ENCODE peak calls at places on chromosome X, in four cellular contexts. E is epithelial cell of prostate, F is Peyer's patch, L is GM23338. U is an unnamed sample.

GRCh38 chrX:44343412-44343942 is at the start of gene EFHC2:
- DNase-seq in L (peak; percentile 56), E (no peak), F (peak; percentile 53), U (no peak)

GRCh38 chrX:24874604-24875247 is 141.0 kb downstream of the ARX start:
- DNase-seq in L (peak; percentile 52), F (no peak), E (no peak), U (no peak)

GRCh38 chrX:119895843-119896326 is at the start of gene AKAP14:
- DNase-seq in F (no peak), E (no peak), L (peak; percentile 57), U (no peak)

GRCh38 chrX:119218198-119218597 is 17.9 kb upstream of the PGRMC1 start:
- DNase-seq in E (no peak), L (peak; percentile 31), F (no peak), U (no peak)

GRCh38 chrX:143115466-143115865 is 89.7 kb downstream of the SPANXN4 start:
- DNase-seq in E (no peak), F (no peak), L (no peak), U (no peak)

GRCh38 chrX:11269006-11269405 is 24.2 kb upstream of the AMELX start:
- DNase-seq in L (no peak), E (no peak), F (no peak), U (no peak)

GRCh38 chrX:22800806-22801205 is 199.0 kb upstream of the DDX53 start:
- DNase-seq in F (no peak), L (no peak), E (no peak), U (no peak)

GRCh38 chrX:1392376-1393130 is 640 bp upstream of the SLC25A6 start:
- DNase-seq in F (peak; percentile 89), L (peak; percentile 78), E (no peak), U (peak; percentile 79)

GRCh38 chrX:139126493-139126892 is 404.0 kb upstream of the F9 start:
- DNase-seq in E (no peak), L (peak; percentile 82), F (no peak), U (no peak)

GRCh38 chrX:123860506-123860840 is 620 bp downstream of the XIAP start:
- DNase-seq in E (no peak), F (no peak), L (no peak), U (no peak)

GRCh38 chrX:109190542-109190941 is 291.3 kb downstream of the GUCY2F start:
- DNase-seq in F (no peak), E (no peak), L (no peak), U (no peak)

GRCh38 chrX:148624951-148625350 is 124.5 kb downstream of the AFF2 start:
- DNase-seq in E (no peak), F (no peak), L (no peak), U (no peak)

GRCh38 chrX:56800801-56801200 is 71.8 kb downstream of the NBDY start:
- DNase-seq in L (no peak), E (no peak), F (no peak), U (no peak)

GRCh38 chrX:30364229-30364628 is 55.0 kb upstream of the NR0B1 start:
- DNase-seq in F (no peak), E (no peak), L (no peak), U (no peak)

GRCh38 chrX:111914398-111915092 is 38.6 kb downstream of the TRPC5OS start:
- DNase-seq in L (peak; percentile 27), F (no peak), E (peak; percentile 26), U (no peak)

GRCh38 chrX:11967986-11968385 is 170.3 kb upstream of the FRMPD4 start:
- DNase-seq in F (no peak), L (no peak), E (no peak), U (no peak)

GRCh38 chrX:15310117-15310516 is 5.3 kb downstream of the ASB11 start:
- DNase-seq in F (no peak), L (no peak), E (no peak), U (no peak)

GRCh38 chrX:74349387-74349786 is 45.4 kb downstream of the ZCCHC13 start:
- DNase-seq in E (no peak), L (no peak), F (no peak), U (no peak)

GRCh38 chrX:111006119-111006518 is 89.9 kb upstream of the PAK3 start:
- DNase-seq in E (no peak), F (no peak), L (no peak), U (no peak)

GRCh38 chrX:18252644-18253359 is 32.1 kb upstream of the BEND2 start:
- DNase-seq in E (no peak), F (no peak), L (peak; percentile 45), U (no peak)

GRCh38 chrX:110037181-110037580 is 34.3 kb downstream of the TMEM164 start:
- DNase-seq in F (no peak), E (no peak), L (no peak), U (no peak)

DNA sequence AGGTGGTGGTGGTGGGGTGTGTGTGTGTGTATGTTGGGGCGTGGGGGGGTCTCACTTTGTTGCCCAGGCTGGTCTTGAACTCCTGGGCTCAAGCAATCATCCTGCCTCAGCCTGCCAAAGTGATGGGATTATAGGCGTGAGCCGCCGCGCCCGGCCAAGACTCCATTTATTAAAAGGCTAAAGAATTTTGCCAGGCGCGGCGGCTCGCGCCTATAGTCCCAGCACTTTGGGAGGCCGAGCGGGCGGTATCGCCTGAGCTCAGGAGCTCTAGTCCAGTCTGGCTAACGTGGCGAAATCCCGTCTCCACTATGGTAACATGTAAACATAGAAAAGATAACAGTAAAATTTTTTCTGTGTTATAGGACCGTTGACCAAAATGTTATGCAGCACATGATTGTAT is 3.7 kb upstream of the UBA1 start:
- DNase-seq in F (no peak), L (peak; percentile 42), E (no peak), U (no peak)
- H3K27ac ChIP-seq in F (no peak overlapping the region), L (no peak overlapping the region), E (no peak overlapping the region), U (no peak overlapping the region)

GRCh38 chrX:130682990-130683389 is 220.0 kb downstream of the ENOX2 start:
- DNase-seq in E (no peak), L (peak; percentile 1), F (no peak), U (no peak)
- H3K27ac ChIP-seq in E (no peak overlapping the region), L (no peak overlapping the region), F (no peak overlapping the region), U (no peak overlapping the region)

GRCh38 chrX:10111364-10112148 is 45.2 kb upstream of the CLCN4 start:
- DNase-seq in F (no peak), E (no peak), L (no peak), U (no peak)
- H3K27ac ChIP-seq in F (peak overlapping the region; percentile 82), E (no peak overlapping the region), L (no peak overlapping the region), U (no peak overlapping the region)

GRCh38 chrX:71938371-71938770 is 27.7 kb downstream of the NHSL2 start:
- DNase-seq in L (no peak), E (no peak), F (no peak), U (no peak)

GRCh38 chrX:71944369-71944768 is 33.7 kb downstream of the NHSL2 start:
- DNase-seq in L (no peak), F (no peak), E (no peak), U (no peak)

GRCh38 chrX:71941771-71942170 is 31.1 kb downstream of the NHSL2 start:
- DNase-seq in F (no peak), L (no peak), E (no peak), U (no peak)

GRCh38 chrX:71945435-71945834 is 34.8 kb downstream of the NHSL2 start:
- DNase-seq in F (no peak), E (no peak), L (no peak), U (no peak)

DNA sequence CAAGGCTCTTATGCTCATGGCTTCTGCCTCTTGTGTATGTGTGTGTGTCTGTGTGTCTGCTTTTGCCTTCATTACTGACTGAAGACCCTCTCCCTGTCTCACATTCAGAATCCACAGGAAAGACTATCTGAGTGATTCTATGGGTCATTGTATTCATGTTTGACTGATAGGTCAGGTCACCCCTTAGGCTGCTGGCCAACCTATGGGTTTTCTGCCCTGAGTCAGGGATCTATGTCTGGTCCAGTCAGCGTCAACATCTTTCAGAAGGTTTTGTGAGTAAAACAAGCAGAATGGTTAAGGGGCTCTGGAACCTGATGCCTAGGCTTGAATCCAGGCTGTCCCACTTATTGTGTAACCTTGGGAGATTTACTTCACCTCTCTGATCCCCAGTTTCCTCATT is 30.5 kb downstream of the NHSL2 start:
- DNase-seq in L (no peak), E (no peak), F (no peak), U (no peak)
- H3K27ac ChIP-seq in L (no peak overlapping the region), E (no peak overlapping the region), F (no peak overlapping the region), U (no peak overlapping the region)

GRCh38 chrX:13078739-13079444 is 34.5 kb upstream of the FAM9C start:
- DNase-seq in L (no peak), F (peak; percentile 53), E (no peak), U (no peak)
- H3K27ac ChIP-seq in L (no peak overlapping the region), F (peak overlapping the region; percentile 74), E (peak overlapping the region; percentile 24), U (no peak overlapping the region)

DNA sequence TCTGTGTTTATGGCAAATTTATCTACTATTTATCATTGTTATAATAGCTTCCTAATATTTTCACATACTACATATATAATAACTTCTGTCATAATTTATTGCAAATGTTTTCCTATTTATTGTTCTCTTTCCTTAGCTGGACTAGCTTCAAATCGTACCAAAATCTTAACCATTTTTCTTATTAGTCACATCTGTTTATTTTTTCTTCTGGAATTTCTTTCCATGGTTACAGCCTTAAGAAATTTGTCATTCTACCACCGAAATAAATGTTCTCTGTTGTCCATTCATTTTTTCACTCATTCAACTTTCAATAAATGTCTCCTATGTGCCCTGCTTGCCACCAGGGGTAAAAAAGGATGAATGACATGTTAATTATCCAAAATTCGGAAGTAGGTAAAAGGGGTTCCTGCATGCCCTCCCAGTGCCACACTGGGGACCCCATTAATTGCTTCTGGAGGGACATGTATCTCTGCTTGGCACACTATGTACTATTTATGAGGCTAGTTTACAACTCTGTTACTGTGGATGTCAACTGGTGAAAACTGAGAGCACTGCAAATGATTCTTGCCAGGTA is 182.1 kb downstream of the SH3KBP1 start:
- DNase-seq in L (no peak), F (no peak), E (no peak), U (no peak)
- H3K27ac ChIP-seq in L (no peak overlapping the region), F (no peak overlapping the region), E (no peak overlapping the region), U (no peak overlapping the region)

DNA sequence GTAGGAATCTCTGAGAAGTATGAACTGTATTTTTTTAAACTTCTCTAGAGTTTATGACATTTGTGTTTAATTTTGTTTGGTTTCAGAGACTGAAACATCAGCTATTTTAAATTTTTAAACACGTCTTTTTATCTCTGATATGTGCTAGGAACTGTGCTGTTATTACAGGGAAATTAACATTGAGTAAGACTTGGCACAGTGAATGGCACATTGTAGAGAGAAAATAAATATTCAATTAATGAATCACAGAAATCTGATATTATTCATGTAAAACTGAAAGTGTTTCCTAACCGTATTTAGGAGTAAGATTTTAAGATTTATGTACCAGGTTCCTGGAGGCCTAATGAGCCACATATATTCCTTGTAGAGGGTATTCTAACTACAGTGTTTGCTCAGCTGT is 120.8 kb upstream of the FAM9C start:
- DNase-seq in F (no peak), L (no peak), E (no peak), U (no peak)
- H3K27ac ChIP-seq in F (no peak overlapping the region), L (no peak overlapping the region), E (no peak overlapping the region), U (peak overlapping the region; percentile 37)

DNA sequence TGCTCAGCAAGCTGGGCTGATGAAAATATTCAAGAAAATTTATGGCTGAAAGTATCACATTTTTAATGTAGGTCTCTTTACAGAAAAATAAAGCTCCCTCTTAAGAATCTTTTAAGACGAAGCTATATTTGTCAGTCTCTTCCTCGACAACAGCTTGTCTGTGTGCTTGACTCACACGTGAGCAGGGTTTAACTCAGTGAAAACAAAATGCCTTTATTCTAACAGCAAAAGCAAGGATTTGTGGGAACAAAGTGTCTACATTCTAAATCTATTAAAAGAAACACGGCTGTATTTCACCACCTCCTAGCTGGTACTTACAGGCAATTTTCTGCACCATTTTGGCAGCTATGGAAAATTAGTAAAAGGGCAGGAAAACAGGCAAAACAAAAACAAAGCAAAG is 75.5 kb downstream of the NYX start:
- DNase-seq in L (no peak), E (no peak), F (no peak), U (no peak)
- H3K27ac ChIP-seq in L (no peak overlapping the region), E (no peak overlapping the region), F (no peak overlapping the region), U (no peak overlapping the region)